ENCODE peak calls at places on chromosomes 6 and 20, in four cellular contexts. X is HCT116; M is effector memory CD4-positive, alpha-beta T cell; E is IMR-90. T is an unnamed sample.

GRCh38 chr6:137095651-137096238 is 51.0 kb upstream of the IL20RA start:
- DNase-seq in X (no peak), M (no peak), E (no peak), T (no peak)

GRCh38 chr6:128803911-128804310 is 79.0 kb upstream of the LAMA2 start:
- DNase-seq in X (no peak), M (no peak), E (peak; percentile 90), T (no peak)

GRCh38 chr6:38460216-38460615 is 179.5 kb downstream of the BTBD9 start:
- DNase-seq in X (no peak), M (no peak), E (peak; percentile 45), T (no peak)

GRCh38 chr6:156899071-156899470 is 121.9 kb downstream of the ARID1B start:
- DNase-seq in X (no peak), M (no peak), E (no peak), T (no peak)

GRCh38 chr20:17698419-17698818 is 1.3 kb upstream of the BANF2 start:
- DNase-seq in X (no peak), M (no peak), E (no peak), T (no peak)

GRCh38 chr6:143125896-143126573 is 65.3 kb downstream of the AIG1 start:
- DNase-seq in X (no peak), M (no peak), E (no peak), T (no peak)

GRCh38 chr20:7207186-7207585 is 439.7 kb downstream of the BMP2 start:
- DNase-seq in X (no peak), M (no peak), E (no peak), T (no peak)

GRCh38 chr6:155341130-155341828 is 27.0 kb upstream of the TFB1M start:
- DNase-seq in X (no peak), M (no peak), E (peak; percentile 74), T (no peak)

GRCh38 chr20:48215536-48215935 is 430.3 kb upstream of the SULF2 start:
- DNase-seq in X (no peak), M (no peak), E (no peak), T (no peak)

GRCh38 chr6:39389372-39389767 is 66.9 kb upstream of the KCNK16 start:
- DNase-seq in X (no peak), M (no peak), E (no peak), T (no peak)

GRCh38 chr20:44033873-44034272 is 119.2 kb downstream of the TOX2 start:
- DNase-seq in X (no peak), M (no peak), E (no peak), T (no peak)

GRCh38 chr6:78400076-78400475 is 467.3 kb upstream of the IRAK1BP1 start:
- DNase-seq in X (no peak), M (no peak), E (no peak), T (no peak)

GRCh38 chr20:46960536-46960935 is 65.9 kb downstream of the EYA2 start:
- DNase-seq in X (no peak), M (no peak), E (no peak), T (no peak)

GRCh38 chr6:141105481-141105880 is 1027.2 kb upstream of the GJE1 start:
- DNase-seq in X (no peak), M (no peak), E (peak; percentile 50), T (no peak)

GRCh38 chr6:153965996-153966395 is 73.0 kb upstream of the OPRM1 start:
- DNase-seq in X (no peak), M (no peak), E (no peak), T (no peak)

GRCh38 chr6:152273002-152273401 is 364.2 kb downstream of the SYNE1 start:
- DNase-seq in X (no peak), M (no peak), E (peak; percentile 30), T (no peak)

GRCh38 chr6:93447874-93448273 is 28.5 kb upstream of the EPHA7 start:
- DNase-seq in X (no peak), M (no peak), E (no peak), T (no peak)

GRCh38 chr6:30325150-30325872 is 1.4 kb upstream of the TRIM39 start:
- DNase-seq in X (no peak), M (peak; percentile 76), E (peak; percentile 49), T (peak; percentile 82)

GRCh38 chr20:17655865-17656489 is 26.1 kb downstream of the RRBP1 start:
- DNase-seq in X (no peak), M (no peak), E (peak; percentile 67), T (no peak)

GRCh38 chr6:9537381-9537780 is 877.5 kb downstream of the TFAP2A start:
- DNase-seq in X (no peak), M (no peak), E (peak; percentile 25), T (no peak)

GRCh38 chr20:48106428-48106827 is 321.1 kb upstream of the SULF2 start:
- DNase-seq in X (no peak), M (no peak), E (no peak), T (no peak)

GRCh38 chr6:15464211-15464725 is 198.6 kb downstream of the DTNBP1 start:
- DNase-seq in X (peak; percentile 24), M (peak; percentile 19), E (no peak), T (peak; percentile 49)

GRCh38 chr6:37320649-37321048 is 33.1 kb upstream of the RNF8 start:
- DNase-seq in X (no peak), M (no peak), E (no peak), T (no peak)

GRCh38 chr6:151958332-151958731 is 150.8 kb downstream of the ESR1 start:
- DNase-seq in X (no peak), M (no peak), E (no peak), T (no peak)

GRCh38 chr20:24959591-24960301 is 10.7 kb downstream of the CST7 start:
- DNase-seq in X (no peak), M (no peak), E (no peak), T (no peak)

GRCh38 chr6:36765190-36765941 is 67.7 kb downstream of the RAB44 start:
- DNase-seq in X (no peak), M (no peak), E (no peak), T (no peak)

GRCh38 chr6:35034411-35035171 is 106.5 kb downstream of the TCP11 start:
- DNase-seq in X (no peak), M (no peak), E (no peak), T (no peak)

GRCh38 chr6:52507557-52508260 is 69.2 kb downstream of the TRAM2 start:
- DNase-seq in X (no peak), M (no peak), E (peak; percentile 81), T (no peak)

GRCh38 chr20:13220194-13220856 is 749 bp upstream of the ISM1 start:
- DNase-seq in X (no peak), M (no peak), E (peak; percentile 3), T (no peak)

GRCh38 chr6:52503344-52503747 is 73.5 kb downstream of the TRAM2 start:
- DNase-seq in X (no peak), M (no peak), E (no peak), T (no peak)

GRCh38 chr20:64024141-64024990 is 11.6 kb upstream of the C20orf204 start:
- DNase-seq in X (no peak), M (no peak), E (no peak), T (no peak)

GRCh38 chr6:90124904-90125510 is 171.6 kb downstream of the BACH2 start:
- DNase-seq in X (no peak), M (no peak), E (peak; percentile 32), T (no peak)

DNA sequence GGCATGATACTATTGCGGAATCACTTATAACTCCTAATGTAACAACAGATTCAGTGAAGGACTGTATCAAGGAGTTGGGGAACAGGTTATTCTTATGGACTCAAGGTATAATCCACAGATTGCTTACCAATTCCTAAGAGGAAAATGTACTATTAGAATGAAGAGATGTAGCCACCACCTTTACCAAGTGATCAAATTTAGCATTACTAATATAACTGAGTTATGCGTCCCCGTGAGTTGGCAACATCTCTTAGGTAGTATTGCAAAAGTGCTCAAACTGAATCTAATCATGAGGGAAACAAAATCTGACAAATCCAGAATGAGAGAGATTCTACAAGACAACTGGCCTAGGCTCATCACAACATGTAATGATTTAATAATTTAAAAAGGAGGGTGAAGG is 777 bp upstream of the SNRNP48 start:
- DNase-seq in X (no peak), M (no peak), E (no peak), T (no peak)
- H3K4me3 ChIP-seq in X (no peak overlapping the region), M (no peak overlapping the region), E (no peak overlapping the region), T (peak overlapping the region; percentile 62)

GRCh38 chr6:6686176-6686575 is 97.7 kb downstream of the LY86 start:
- DNase-seq in X (no peak), M (no peak), E (no peak), T (no peak)
- H3K4me3 ChIP-seq in X (peak overlapping the region; percentile 67), M (no peak overlapping the region), E (no peak overlapping the region), T (no peak overlapping the region)

GRCh38 chr6:41545703-41546474 is at the start of gene FOXP4:
- DNase-seq in X (peak; percentile 85), M (peak; percentile 62), E (peak; percentile 95), T (peak; percentile 87)

GRCh38 chr6:41546866-41547798 is 951 bp downstream of the FOXP4 start:
- DNase-seq in X (no peak), M (no peak), E (peak; percentile 30), T (no peak)

GRCh38 chr6:41546475-41546865 is 289 bp downstream of the FOXP4 start:
- DNase-seq in X (no peak), M (no peak), E (no peak), T (peak; percentile 39)

GRCh38 chr6:41543087-41543486 is 3.1 kb upstream of the FOXP4 start:
- DNase-seq in X (no peak), M (no peak), E (no peak), T (no peak)

DNA sequence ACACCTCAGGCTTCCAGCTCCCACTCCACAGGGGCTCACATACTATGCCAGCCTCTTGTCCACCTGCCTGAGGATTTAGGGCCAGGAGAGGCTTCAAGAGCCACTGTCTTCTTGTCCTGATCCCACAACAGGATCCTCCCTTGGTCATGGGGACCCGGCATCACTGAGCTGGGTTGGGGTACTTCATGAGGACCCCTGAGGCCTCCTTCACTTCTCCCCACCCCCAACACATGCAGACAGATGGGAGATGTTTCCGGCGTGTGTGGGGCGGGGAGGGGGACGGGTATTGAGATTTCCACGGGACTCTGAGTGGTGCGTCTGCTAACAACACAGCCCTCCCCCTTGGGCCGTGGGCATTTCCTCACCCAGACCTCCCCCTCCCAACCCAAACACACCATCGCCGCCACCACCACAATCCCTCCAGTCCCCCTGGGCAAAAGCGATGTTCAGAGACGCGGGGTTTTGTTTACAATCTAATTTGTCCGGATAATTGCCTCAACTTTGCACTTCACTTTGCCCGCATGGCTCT is 943 bp upstream of the FOXP4 start:
- DNase-seq in X (no peak), M (no peak), E (no peak), T (no peak)
- H3K4me3 ChIP-seq in X (peak overlapping the region; percentile 82), M (peak overlapping the region; percentile 51), E (peak overlapping the region; percentile 93), T (peak overlapping the region; percentile 64)

DNA sequence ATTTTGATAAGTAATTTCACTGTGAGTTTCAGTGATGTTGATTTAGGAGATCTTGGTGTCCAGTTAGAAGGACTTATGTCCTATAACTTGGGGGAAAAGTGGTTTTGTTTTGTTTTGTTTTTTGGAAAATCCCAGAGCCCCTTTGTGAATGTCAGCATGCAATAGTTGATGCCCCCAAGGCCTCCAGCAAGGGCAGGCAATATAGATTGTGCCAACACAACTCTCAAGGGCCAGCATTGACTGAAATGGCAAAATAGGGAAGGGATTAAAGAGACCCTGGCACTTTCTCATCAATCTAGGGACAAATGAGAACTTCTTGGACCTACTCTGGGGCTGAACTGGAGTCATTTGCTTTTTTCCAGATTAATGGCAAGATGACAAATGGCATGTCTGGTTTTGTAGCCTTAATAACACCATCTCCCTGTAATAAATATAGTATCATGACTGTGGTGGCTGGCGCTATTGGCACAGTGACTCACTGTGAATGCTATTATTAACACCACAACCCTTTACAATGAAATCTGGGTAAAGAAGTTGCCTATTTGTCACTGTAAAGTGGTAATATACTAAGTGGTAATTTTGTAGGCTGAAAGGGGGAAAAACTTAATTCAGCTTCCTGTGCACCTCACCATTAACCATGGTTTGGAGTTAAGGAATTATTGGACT is 51.8 kb downstream of the ABRACL start:
- DNase-seq in X (no peak), M (no peak), E (no peak), T (no peak)
- H3K4me3 ChIP-seq in X (no peak overlapping the region), M (no peak overlapping the region), E (no peak overlapping the region), T (no peak overlapping the region)

T was measured in CD8-positive, alpha-beta memory T cell.